ENCODE peak calls at places on chromosomes 6 and 20, in five cellular contexts. C, B, G, H and X are unnamed samples.
A peak's percentile ranks its signal among the peaks of the same experiment; 100 is the strongest.

GRCh38 chr6:86407128-86407527 is 530.2 kb upstream of the HTR1E start:
- DNase-seq in C (no peak), B (no peak), G (no peak), H (no peak), X (no peak)

GRCh38 chr20:2387180-2387577 is 6.5 kb downstream of the TGM6 start:
- DNase-seq in C (peak; percentile 51), B (peak; percentile 5), G (peak; percentile 63), H (peak; percentile 48), X (peak; percentile 74)

GRCh38 chr20:56420028-56420427 is 8.0 kb downstream of the CASS4 start:
- DNase-seq in C (no peak), B (no peak), G (no peak), H (no peak), X (no peak)

GRCh38 chr6:108914235-108915022 is 66.2 kb downstream of the ARMC2 start:
- DNase-seq in C (peak; percentile 23), B (peak; percentile 26), G (peak; percentile 80), H (peak; percentile 52), X (peak; percentile 89)

GRCh38 chr6:3750324-3751018 is 1.0 kb downstream of the PXDC1 start:
- DNase-seq in C (no peak), B (peak; percentile 10), G (peak; percentile 25), H (peak; percentile 62), X (peak; percentile 69)

GRCh38 chr6:139711714-139712585 is 337.5 kb upstream of the CITED2 start:
- DNase-seq in C (no peak), B (no peak), G (no peak), H (no peak), X (no peak)

GRCh38 chr6:155880905-155881304 is 425.3 kb upstream of the NOX3 start:
- DNase-seq in C (no peak), B (no peak), G (no peak), H (no peak), X (no peak)

GRCh38 chr6:164753517-164753916 is 555.9 kb downstream of the C6orf118 start:
- DNase-seq in C (no peak), B (no peak), G (no peak), H (no peak), X (no peak)

GRCh38 chr20:37734228-37734980 is 40.6 kb downstream of the CTNNBL1 start:
- DNase-seq in C (no peak), B (no peak), G (no peak), H (no peak), X (no peak)

GRCh38 chr6:45253457-45253856 is 74.7 kb upstream of the RUNX2 start:
- DNase-seq in C (no peak), B (no peak), G (no peak), H (no peak), X (no peak)

GRCh38 chr20:14337400-14338171 is at the start of gene FLRT3:
- DNase-seq in C (peak; percentile 97), B (peak; percentile 66), G (no peak), H (peak; percentile 93), X (peak; percentile 93)

GRCh38 chr6:22227824-22228610 is 68.8 kb downstream of the PRL start:
- DNase-seq in C (no peak), B (no peak), G (no peak), H (no peak), X (no peak)
- TF ChIP-seq REST in C (no peak), B (no peak), G (no peak), H (no peak), X (no peak)

GRCh38 chr6:32519910-32520258 is 10.2 kb downstream of the HLA-DRB5 start:
- DNase-seq in C (no peak), B (no peak), G (no peak), H (no peak), X (no peak)
- TF ChIP-seq REST in C (no peak), B (no peak), G (no peak), H (no peak), X (no peak)

DNA sequence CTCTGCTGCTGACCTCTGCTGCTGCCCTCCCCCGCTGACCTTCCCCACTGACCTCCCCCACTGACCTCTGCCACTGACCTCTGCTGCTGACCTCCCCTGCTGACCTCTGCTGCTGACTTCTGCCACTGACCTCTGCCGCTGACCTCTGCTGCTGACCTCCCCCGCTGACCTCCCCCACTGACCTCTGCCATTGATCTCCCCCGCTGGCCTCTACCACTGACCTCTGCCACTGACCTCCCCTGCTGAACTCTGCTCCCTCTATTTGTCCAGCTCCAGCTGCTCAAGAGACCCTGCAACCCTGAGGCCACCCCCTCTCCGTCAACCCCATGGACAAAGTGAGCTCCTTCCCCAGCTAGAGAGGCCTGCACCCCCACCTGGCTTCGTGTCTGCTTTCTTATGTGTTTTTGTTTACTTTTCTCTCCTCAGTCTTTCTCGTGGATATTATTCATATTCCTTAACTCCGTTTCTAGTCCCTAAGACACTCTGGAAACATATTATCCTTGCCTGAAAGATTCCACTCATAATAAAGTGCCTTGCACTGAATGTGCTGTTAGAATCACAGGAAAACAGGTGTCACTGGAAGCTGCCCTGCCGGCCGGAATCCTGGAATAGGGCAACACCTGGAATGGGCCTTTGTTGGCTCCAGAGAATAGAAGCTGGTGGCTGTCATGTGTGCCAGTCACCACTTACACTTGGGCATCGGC is 91.1 kb upstream of the AFDN start:
- DNase-seq in C (no peak), B (no peak), G (no peak), H (peak; percentile 41), X (no peak)
- TF ChIP-seq REST in C (no peak), B (no peak), G (no peak), H (no peak), X (no peak)

DNA sequence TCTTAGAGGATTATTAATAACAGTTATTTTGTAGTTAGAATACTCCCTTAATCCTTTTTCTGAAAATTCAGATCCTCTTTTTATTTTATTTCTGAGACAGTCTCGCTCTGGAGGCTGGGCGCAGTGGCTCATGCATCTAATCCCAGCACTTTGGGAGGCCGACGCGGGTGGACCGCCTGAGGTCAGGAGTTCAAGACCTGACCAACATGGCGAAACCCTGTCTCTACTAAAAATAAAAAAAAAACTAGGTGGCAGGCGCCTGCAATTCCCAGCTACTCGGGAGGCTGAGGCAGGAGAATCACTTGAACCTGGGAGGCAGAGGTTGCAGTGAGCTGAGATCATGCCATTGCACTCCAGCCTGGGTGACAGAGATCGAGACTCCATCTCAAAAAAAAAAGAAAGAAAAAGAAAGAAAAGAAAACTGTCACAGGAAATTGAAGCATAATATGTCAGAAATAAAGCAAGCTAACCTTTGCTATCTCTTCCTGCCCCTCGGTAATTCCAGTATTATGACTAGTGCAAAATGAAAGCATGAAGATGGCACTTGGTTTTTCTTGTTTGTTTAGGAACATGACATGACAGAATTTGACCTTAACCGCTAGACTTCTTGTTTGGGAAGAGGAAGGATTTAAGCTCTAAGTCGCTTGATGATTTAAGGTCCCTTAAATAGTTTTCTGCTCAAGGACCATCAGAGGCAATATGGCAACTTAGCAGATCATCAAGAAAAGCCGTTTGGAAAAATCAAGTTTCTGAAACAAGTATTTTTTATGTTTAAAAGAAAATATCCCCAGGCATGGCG is 1.8 kb upstream of the RBM39 start:
- DNase-seq in C (peak; percentile 54), B (peak; percentile 34), G (peak; percentile 34), H (peak; percentile 79), X (no peak)
- TF ChIP-seq REST in C (no peak), B (no peak), G (no peak), H (no peak), X (no peak)

DNA sequence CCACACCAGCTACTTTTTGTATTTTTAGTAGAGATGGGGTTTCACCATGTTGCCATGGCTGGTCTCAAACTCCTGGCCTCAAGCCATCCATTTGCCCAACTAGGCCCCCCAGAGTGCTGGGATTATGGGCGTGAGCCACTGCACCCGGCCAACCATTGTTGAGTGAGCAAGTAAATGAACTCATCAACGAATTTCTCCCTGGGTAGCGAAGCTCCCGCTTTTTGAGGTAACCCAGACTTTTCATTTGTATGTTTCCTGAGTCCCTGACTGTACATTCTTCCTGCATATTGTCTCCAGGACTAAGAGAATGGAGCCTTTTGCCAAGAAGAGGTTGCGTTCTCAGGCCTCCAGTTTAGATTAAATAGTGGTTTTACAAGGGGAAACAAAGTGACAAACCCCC is 36.4 kb downstream of the RIPOR3 start:
- DNase-seq in C (no peak), B (no peak), G (no peak), H (no peak), X (no peak)
- TF ChIP-seq REST in C (no peak), B (no peak), G (no peak), H (no peak), X (no peak)

GRCh38 chr6:35092362-35093117 is 48.6 kb downstream of the TCP11 start:
- DNase-seq in C (no peak), B (no peak), G (peak; percentile 6), H (no peak), X (no peak)
- TF ChIP-seq REST in C (no peak), B (no peak), G (no peak), H (no peak), X (no peak)

DNA sequence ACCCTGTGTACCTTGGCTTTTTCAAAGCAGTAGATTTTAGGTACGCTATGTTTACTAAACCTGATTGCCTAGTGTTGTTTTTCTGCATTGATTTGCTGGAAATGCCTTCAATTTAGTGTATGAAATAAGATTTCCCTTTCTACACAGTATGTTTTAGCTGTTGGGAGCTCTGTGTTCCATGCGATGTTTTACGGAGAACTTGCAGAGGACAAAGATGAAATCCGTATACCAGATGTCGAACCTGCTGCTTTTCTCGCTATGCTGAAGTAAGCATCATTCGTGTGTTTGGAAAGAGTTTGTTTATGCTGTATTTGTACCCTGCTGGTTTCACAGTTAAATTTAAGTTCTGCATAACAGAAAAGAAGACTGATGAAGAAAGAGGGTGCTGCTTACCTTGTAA is 1.9 kb downstream of the BTBD3 start:
- DNase-seq in C (no peak), B (no peak), G (no peak), H (no peak), X (no peak)
- TF ChIP-seq REST in C (no peak), B (no peak), G (no peak), H (no peak), X (no peak)

DNA sequence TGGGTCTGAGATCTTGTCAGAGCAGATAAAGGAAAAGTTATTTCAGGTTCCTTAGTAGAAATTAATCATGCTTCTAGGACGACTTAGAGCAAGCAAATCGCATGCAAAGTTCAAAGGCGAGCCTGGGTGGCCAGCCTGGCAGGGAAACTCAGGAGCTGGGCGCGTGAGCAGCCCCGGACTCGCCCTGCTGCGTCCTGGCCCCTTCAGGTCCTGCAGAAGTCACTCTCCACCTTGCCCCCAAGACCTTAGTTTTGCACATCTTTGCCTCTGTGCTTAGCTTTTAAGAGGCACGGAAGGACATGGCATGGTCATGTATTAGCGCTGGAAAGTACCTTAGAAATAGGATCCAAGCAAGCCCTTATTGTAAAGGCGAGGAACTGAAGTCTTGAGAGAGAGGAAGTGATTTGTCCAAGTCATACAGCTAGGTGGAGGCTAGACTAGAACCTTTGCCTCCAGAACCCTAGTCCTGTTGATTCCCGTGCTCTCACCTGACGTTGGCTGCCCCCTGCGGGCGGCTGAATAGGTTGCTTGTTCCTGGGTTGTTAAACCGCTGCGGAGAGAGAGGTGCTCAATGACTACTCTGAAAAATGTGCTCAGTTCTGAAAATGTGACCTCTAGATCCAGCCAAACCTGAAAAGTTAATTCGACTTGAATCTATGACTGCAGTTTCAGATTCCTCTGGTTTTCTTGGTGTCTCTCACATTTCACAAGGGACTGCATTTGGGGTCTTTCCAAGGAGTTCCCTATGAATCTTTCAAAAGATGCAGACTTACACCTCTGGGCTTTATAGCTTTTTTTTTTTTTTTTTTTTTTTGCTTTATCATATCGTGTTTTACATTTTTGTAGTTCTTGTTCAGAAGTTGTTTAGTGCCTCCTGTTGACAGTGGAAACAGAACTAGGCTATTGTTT is 2.7 kb downstream of the MYB start:
- DNase-seq in C (peak; percentile 64), B (peak; percentile 92), G (peak; percentile 77), H (peak; percentile 55), X (peak; percentile 93)
- TF ChIP-seq REST in C (no peak), B (no peak), G (no peak), H (no peak), X (no peak)